ENCODE peak calls at places on chromosomes 4 and X, in six cellular contexts. K is heart left ventricle, C is stomach, O is pancreas, Q is dorsolateral prefrontal cortex, M is right atrium auricular region. Y is an unnamed sample.
A peak's percentile ranks its signal among the peaks of the same experiment; 100 is the strongest.

GRCh38 chr4:138266948-138267347 is 24.8 kb upstream of the SLC7A11 start:
- DNase-seq in K (no peak), C (no peak), O (no peak), Q (no peak), M (no peak), Y (no peak)

GRCh38 chr4:119211856-119212250 is 660 bp upstream of the USP53 start:
- DNase-seq in K (no peak), C (no peak), O (no peak), Q (no peak), M (no peak), Y (no peak)

GRCh38 chr4:120692964-120693363 is 229.6 kb downstream of the PRDM5 start:
- DNase-seq in K (no peak), C (no peak), O (no peak), Q (no peak), M (no peak), Y (no peak)

GRCh38 chrX:116413273-116413672 is 23.1 kb upstream of the SLC6A14 start:
- DNase-seq in K (no peak), C (no peak), O (no peak), Q (no peak), M (no peak), Y (no peak)

GRCh38 chr4:39635023-39635422 is 3.6 kb downstream of the SMIM14 start:
- DNase-seq in K (no peak), C (peak; percentile 79), O (no peak), Q (no peak), M (no peak), Y (peak; percentile 63)

GRCh38 chr4:37802068-37802666 is 24.3 kb upstream of the PGM2 start:
- DNase-seq in K (peak; percentile 36), C (peak; percentile 64), O (no peak), Q (peak; percentile 49), M (no peak), Y (peak; percentile 55)

GRCh38 chr4:165700855-165701254 is 172.2 kb upstream of the TLL1 start:
- DNase-seq in K (no peak), C (no peak), O (no peak), Q (no peak), M (no peak), Y (no peak)

GRCh38 chr4:81314897-81315470 is 100.0 kb upstream of the PRKG2 start:
- DNase-seq in K (no peak), C (no peak), O (no peak), Q (no peak), M (no peak), Y (no peak)

GRCh38 chr4:139901516-139902327 is 236.1 kb downstream of the MGST2 start:
- DNase-seq in K (no peak), C (no peak), O (no peak), Q (no peak), M (no peak), Y (no peak)

DNA sequence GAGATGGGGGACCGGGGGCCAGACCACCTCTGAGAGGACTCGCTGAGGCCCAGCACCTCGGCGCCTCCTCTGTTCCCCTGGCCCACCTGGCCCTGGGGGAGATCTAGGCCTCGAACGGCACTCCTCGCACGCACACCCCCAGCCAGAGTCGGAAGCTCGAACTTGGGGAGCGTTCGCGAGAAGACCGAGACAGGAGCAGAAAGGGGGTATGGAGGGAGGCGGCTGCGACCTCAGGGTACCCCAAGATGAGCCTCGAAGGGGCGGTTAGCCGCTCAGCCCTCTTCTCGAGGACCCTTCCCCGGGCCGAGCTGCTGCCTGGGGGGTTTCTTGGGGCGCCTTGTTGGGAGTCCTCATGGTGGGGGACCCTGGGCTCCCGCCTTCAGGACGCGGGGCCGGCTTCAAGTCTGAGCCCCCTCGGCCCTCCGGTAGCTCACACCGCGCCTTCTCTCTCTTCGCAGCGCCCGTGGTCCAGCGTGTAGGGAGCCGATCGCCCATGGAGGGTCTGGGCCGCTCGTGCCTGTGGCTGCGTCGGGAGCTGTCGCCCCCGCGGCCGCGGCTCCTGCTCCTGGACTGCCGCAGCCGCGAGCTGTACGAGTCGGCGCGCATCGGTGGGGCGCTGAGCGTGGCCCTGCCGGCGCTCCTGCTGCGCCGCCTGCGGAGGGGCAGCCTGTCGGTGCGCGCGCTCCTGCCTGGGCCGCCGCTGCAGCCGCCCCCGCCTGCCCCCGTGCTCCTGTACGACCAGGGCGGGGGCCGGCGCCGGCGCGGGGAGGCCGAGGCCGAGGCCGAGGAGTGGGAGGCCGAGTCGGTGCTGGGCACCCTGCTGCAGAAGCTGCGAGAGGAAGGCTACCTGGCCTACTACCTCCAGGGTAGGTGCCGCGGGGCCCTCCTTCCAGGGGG is 706 bp downstream of the DUSP9 start:
- DNase-seq in K (peak; percentile 2), C (no peak), O (peak; percentile 56), Q (no peak), M (no peak), Y (no peak)
- H3K4me3 ChIP-seq in K (peak overlapping the region; percentile 30), C (peak overlapping the region; percentile 26), O (no peak overlapping the region), Q (no peak overlapping the region), M (no peak overlapping the region), Y (no peak overlapping the region)

GRCh38 chr4:15035152-15035551 is 32.9 kb downstream of the CPEB2 start:
- DNase-seq in K (no peak), C (no peak), O (no peak), Q (no peak), M (no peak), Y (no peak)
- H3K27ac ChIP-seq in K (no peak overlapping the region), C (peak overlapping the region; percentile 31), O (peak overlapping the region; percentile 19), Q (peak overlapping the region; percentile 38), M (no peak overlapping the region), Y (no peak overlapping the region)

GRCh38 chr4:16897991-16898827 is at the start of gene LDB2:
- DNase-seq in K (peak; percentile 67), C (peak; percentile 45), O (no peak), Q (peak; percentile 41), M (peak; percentile 75), Y (peak; percentile 37)
- H3K4me3 ChIP-seq in K (peak within 1 kb of the TSS; percentile 59), C (peak within 1 kb of the TSS; percentile 49), O (peak within 1 kb of the TSS; percentile 8), Q (peak within 1 kb of the TSS; percentile 77), M (peak within 1 kb of the TSS; percentile 43), Y (peak within 1 kb of the TSS; percentile 74)

DNA sequence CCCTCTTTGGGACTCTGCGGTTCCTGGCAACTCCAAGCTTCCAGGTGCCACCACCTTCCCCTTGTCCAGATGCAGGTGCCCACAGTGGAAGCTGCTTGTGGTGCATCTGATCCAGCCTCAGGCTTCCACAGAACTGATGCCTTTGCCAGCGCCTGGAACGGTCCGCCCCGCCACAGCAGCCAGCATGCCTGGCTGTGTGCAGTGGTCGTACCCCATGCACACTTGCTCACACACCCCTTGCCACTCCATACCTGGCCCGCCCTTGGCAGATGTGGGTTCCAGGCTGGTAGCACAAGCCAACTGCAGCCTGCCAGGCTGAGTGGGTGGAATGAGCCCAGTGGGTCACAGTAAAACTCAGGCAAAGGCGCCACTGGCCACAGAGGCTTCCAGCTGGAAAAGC is 240.5 kb downstream of the PPP4R3C start:
- DNase-seq in K (no peak), C (no peak), O (no peak), Q (no peak), M (no peak), Y (no peak)
- H3K27ac ChIP-seq in K (no peak overlapping the region), C (no peak overlapping the region), O (no peak overlapping the region), Q (no peak overlapping the region), M (no peak overlapping the region), Y (no peak overlapping the region)

DNA sequence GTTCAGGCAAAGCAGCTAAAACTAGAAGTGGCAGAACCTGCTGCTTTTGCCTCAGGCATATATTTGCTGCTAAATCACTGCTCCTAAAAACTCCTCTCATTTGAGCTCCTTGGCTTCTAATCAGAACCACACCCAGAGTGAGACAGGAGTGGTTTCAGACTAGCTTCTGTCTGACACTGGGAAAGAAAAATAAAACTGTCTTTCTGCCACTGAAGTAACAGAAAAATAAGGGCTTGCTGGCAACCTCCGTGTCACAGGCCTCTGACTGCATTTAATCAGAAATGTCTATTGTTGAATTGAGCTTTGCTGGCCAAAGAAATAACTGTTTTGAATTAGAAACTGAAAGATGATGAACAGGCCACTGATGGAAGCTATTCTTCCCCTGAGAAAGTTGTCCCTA is 52.1 kb upstream of the RAP2C start:
- DNase-seq in K (no peak), C (no peak), O (no peak), Q (no peak), M (no peak), Y (no peak)
- H3K4me3 ChIP-seq in K (no peak overlapping the region), C (no peak overlapping the region), O (no peak overlapping the region), Q (no peak overlapping the region), M (no peak overlapping the region), Y (no peak overlapping the region)

GRCh38 chrX:19628006-19628575 is 112.8 kb upstream of the MAP3K15 start:
- DNase-seq in K (no peak), C (no peak), O (no peak), Q (no peak), M (no peak), Y (no peak)
- H3K27ac ChIP-seq in K (no peak overlapping the region), C (no peak overlapping the region), O (no peak overlapping the region), Q (peak overlapping the region; percentile 45), M (no peak overlapping the region), Y (no peak overlapping the region)

Y was measured in lung.